ENCODE peak calls at places on chromosomes 12 and 14, in six cellular contexts. One of them, this sample, is unnamed.

GRCh38 chr14:50964683-50965390 is 20.6 kb upstream of the PYGL start:
- DNase-seq in bronchial epithelial cell: peak; percentile 93
- DNase-seq in lung: no peak
- DNase-seq in CD8-positive, alpha-beta T cell: no peak
- DNase-seq in pancreas: peak; percentile 77
- DNase-seq in K562: no peak
- DNase-seq in this sample: no peak

GRCh38 chr14:77043177-77043983 is 14.9 kb upstream of the IRF2BPL start:
- DNase-seq in bronchial epithelial cell: peak; percentile 64
- DNase-seq in pancreas: peak; percentile 49
- DNase-seq in K562: no peak
- DNase-seq in lung: no peak
- DNase-seq in CD8-positive, alpha-beta T cell: peak; percentile 56
- DNase-seq in this sample: no peak

GRCh38 chr12:51890511-51891171 is 2.7 kb downstream of the ANKRD33 start:
- DNase-seq in pancreas: no peak
- DNase-seq in bronchial epithelial cell: no peak
- DNase-seq in lung: no peak
- DNase-seq in K562: no peak
- DNase-seq in CD8-positive, alpha-beta T cell: no peak
- DNase-seq in this sample: no peak

GRCh38 chr14:52325632-52326031 is 11.5 kb downstream of the PTGER2 start:
- DNase-seq in lung: no peak
- DNase-seq in bronchial epithelial cell: no peak
- DNase-seq in K562: no peak
- DNase-seq in pancreas: no peak
- DNase-seq in CD8-positive, alpha-beta T cell: no peak
- DNase-seq in this sample: no peak

GRCh38 chr12:89384750-89385273 is 32.5 kb upstream of the DUSP6 start:
- DNase-seq in CD8-positive, alpha-beta T cell: no peak
- DNase-seq in K562: no peak
- DNase-seq in pancreas: no peak
- DNase-seq in bronchial epithelial cell: no peak
- DNase-seq in lung: no peak
- DNase-seq in this sample: no peak

GRCh38 chr14:91573894-91574837 is 64.1 kb upstream of the PPP4R3A start:
- DNase-seq in CD8-positive, alpha-beta T cell: peak; percentile 64
- DNase-seq in K562: peak; percentile 9
- DNase-seq in pancreas: peak; percentile 16
- DNase-seq in bronchial epithelial cell: peak; percentile 48
- DNase-seq in lung: peak; percentile 46
- DNase-seq in this sample: peak; percentile 83

GRCh38 chr12:26668847-26669246 is 164.1 kb downstream of the ITPR2 start:
- DNase-seq in bronchial epithelial cell: no peak
- DNase-seq in lung: no peak
- DNase-seq in K562: no peak
- DNase-seq in pancreas: no peak
- DNase-seq in CD8-positive, alpha-beta T cell: no peak
- DNase-seq in this sample: no peak

GRCh38 chr12:128353271-128353670 is 86.3 kb downstream of the TMEM132C start:
- DNase-seq in K562: no peak
- DNase-seq in bronchial epithelial cell: no peak
- DNase-seq in pancreas: no peak
- DNase-seq in lung: no peak
- DNase-seq in CD8-positive, alpha-beta T cell: no peak
- DNase-seq in this sample: no peak

GRCh38 chr14:96538663-96539317 is 36.6 kb downstream of the PAPOLA start:
- DNase-seq in lung: no peak
- DNase-seq in CD8-positive, alpha-beta T cell: no peak
- DNase-seq in bronchial epithelial cell: peak; percentile 20
- DNase-seq in pancreas: no peak
- DNase-seq in K562: no peak
- DNase-seq in this sample: no peak

GRCh38 chr12:6386522-6386921 is 2.6 kb downstream of the LTBR start:
- DNase-seq in CD8-positive, alpha-beta T cell: no peak
- DNase-seq in lung: no peak
- DNase-seq in K562: no peak
- DNase-seq in pancreas: no peak
- DNase-seq in bronchial epithelial cell: no peak
- DNase-seq in this sample: no peak

GRCh38 chr12:92278378-92278828 is 132.8 kb upstream of the BTG1 start:
- DNase-seq in CD8-positive, alpha-beta T cell: no peak
- DNase-seq in K562: no peak
- DNase-seq in lung: no peak
- DNase-seq in pancreas: no peak
- DNase-seq in bronchial epithelial cell: no peak
- DNase-seq in this sample: no peak

GRCh38 chr12:11182529-11182928 is 4.2 kb downstream of the TAS2R42 start:
- DNase-seq in lung: no peak
- DNase-seq in CD8-positive, alpha-beta T cell: no peak
- DNase-seq in K562: no peak
- DNase-seq in pancreas: no peak
- DNase-seq in bronchial epithelial cell: peak; percentile 43
- DNase-seq in this sample: no peak

GRCh38 chr14:91927216-91927615 is 20.3 kb downstream of the FBLN5 start:
- DNase-seq in lung: no peak
- DNase-seq in bronchial epithelial cell: no peak
- DNase-seq in K562: no peak
- DNase-seq in pancreas: no peak
- DNase-seq in CD8-positive, alpha-beta T cell: no peak
- DNase-seq in this sample: no peak

GRCh38 chr12:64461634-64462414 is 9.9 kb downstream of the TBK1 start:
- DNase-seq in bronchial epithelial cell: peak; percentile 74
- DNase-seq in CD8-positive, alpha-beta T cell: no peak
- DNase-seq in lung: no peak
- DNase-seq in K562: no peak
- DNase-seq in pancreas: no peak
- DNase-seq in this sample: peak; percentile 14

DNA sequence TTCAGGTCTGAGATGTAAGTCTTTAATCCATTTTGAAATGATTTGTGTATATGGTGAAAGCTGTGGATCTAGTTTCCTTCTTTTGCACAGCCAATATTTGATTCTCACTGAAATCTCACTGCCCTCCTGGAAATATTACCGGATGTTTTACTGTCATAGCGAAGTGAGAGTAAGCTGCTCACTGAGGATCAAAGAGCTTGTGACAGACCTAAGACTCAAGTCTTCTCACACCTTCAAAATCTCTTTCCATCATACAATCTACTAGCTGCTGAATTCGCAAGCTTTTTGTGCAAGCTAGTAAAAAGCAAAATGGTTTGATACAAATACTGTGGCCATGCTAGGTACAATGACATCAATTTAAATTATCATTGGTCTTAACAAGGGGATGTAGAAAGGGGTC is 3.9 kb downstream of the LRRK2 start:
- DNase-seq in bronchial epithelial cell: no peak
- DNase-seq in CD8-positive, alpha-beta T cell: no peak
- DNase-seq in lung: no peak
- DNase-seq in pancreas: no peak
- DNase-seq in K562: no peak
- DNase-seq in this sample: no peak
- H3K4me3 ChIP-seq in bronchial epithelial cell: no peak overlapping the region
- H3K4me3 ChIP-seq in CD8-positive, alpha-beta T cell: no peak overlapping the region
- H3K4me3 ChIP-seq in lung: no peak overlapping the region
- H3K4me3 ChIP-seq in pancreas: no peak overlapping the region
- H3K4me3 ChIP-seq in K562: no peak overlapping the region
- H3K4me3 ChIP-seq in this sample: no peak overlapping the region

DNA sequence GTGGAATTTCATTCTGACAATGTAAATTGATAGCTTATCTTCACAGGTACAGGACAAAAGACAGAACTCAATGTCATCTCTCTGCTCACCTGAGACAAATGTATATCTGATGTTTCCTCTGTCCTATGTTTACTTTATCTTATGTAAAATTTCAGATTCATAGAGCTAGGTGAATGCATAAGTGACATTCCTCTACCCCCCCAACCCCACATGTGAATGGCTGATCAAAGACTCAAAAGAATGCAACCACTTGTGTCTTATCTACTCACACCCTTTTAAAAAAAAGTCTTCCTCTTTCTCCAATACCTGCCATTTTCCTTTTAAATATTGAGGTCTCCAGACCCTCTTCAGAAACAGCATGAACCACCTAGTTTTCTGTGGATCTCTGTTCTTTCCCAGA is 736.6 kb upstream of the SEL1L start:
- DNase-seq in pancreas: no peak
- DNase-seq in lung: no peak
- DNase-seq in CD8-positive, alpha-beta T cell: no peak
- DNase-seq in bronchial epithelial cell: no peak
- DNase-seq in K562: no peak
- DNase-seq in this sample: no peak
- H3K4me3 ChIP-seq in pancreas: no peak overlapping the region
- H3K4me3 ChIP-seq in lung: no peak overlapping the region
- H3K4me3 ChIP-seq in CD8-positive, alpha-beta T cell: no peak overlapping the region
- H3K4me3 ChIP-seq in bronchial epithelial cell: no peak overlapping the region
- H3K4me3 ChIP-seq in K562: no peak overlapping the region
- H3K4me3 ChIP-seq in this sample: no peak overlapping the region

GRCh38 chr12:32536000-32536345 is 136.6 kb downstream of the FGD4 start:
- DNase-seq in pancreas: no peak
- DNase-seq in bronchial epithelial cell: peak; percentile 35
- DNase-seq in lung: no peak
- DNase-seq in CD8-positive, alpha-beta T cell: no peak
- DNase-seq in K562: no peak
- DNase-seq in this sample: no peak

GRCh38 chr12:32534698-32535097 is 135.3 kb downstream of the FGD4 start:
- DNase-seq in lung: no peak
- DNase-seq in K562: no peak
- DNase-seq in pancreas: no peak
- DNase-seq in bronchial epithelial cell: no peak
- DNase-seq in CD8-positive, alpha-beta T cell: no peak
- DNase-seq in this sample: no peak

GRCh38 chr12:32532951-32533350 is 133.6 kb downstream of the FGD4 start:
- DNase-seq in CD8-positive, alpha-beta T cell: no peak
- DNase-seq in lung: no peak
- DNase-seq in K562: no peak
- DNase-seq in pancreas: no peak
- DNase-seq in bronchial epithelial cell: no peak
- DNase-seq in this sample: no peak

GRCh38 chr12:32533971-32534590 is 134.7 kb downstream of the FGD4 start:
- DNase-seq in lung: peak; percentile 53
- DNase-seq in pancreas: peak; percentile 68
- DNase-seq in K562: no peak
- DNase-seq in CD8-positive, alpha-beta T cell: no peak
- DNase-seq in bronchial epithelial cell: peak; percentile 79
- DNase-seq in this sample: peak; percentile 55

DNA sequence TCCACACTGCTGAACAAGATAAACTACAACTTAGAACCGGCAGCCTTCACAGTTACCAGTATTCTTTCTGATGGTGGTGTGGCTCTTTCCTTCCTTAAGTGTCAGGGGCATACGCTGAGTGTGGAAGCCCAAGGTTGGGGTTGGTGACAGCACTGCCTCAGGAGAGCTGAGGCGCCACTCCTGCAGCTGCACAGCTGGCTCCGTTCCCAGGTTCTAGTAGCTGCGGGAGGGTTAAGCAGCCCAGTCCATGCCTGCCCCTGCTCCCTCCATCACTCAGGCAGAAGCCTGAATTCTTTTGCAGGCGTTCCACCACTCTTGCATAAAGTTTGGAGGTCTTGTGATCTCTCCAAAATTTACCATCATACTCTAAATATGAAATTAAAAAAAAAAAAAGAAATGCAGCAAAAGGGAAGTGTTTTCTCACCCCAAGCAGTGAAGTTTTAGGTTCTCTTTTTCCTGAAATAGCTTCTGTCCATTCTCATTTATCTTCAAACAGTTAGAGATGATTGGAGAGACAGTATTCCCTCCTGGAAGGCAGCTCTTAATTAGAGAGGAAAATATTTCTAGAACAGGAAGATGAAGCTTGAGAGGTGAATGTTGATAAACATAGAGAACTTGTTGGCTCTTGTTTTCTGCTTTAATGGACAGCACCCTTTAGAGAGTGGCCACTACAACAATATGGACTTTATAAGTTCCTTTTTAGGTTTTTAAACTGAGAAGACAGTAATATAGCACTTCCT is 136.1 kb downstream of the FGD4 start:
- DNase-seq in CD8-positive, alpha-beta T cell: no peak
- DNase-seq in bronchial epithelial cell: peak; percentile 60
- DNase-seq in pancreas: peak; percentile 91
- DNase-seq in K562: no peak
- DNase-seq in lung: peak; percentile 81
- DNase-seq in this sample: peak; percentile 30
- H3K4me3 ChIP-seq in CD8-positive, alpha-beta T cell: no peak overlapping the region
- H3K4me3 ChIP-seq in bronchial epithelial cell: no peak overlapping the region
- H3K4me3 ChIP-seq in pancreas: peak overlapping the region; percentile 27
- H3K4me3 ChIP-seq in K562: no peak overlapping the region
- H3K4me3 ChIP-seq in lung: peak overlapping the region; percentile 17
- H3K4me3 ChIP-seq in this sample: no peak overlapping the region

DNA sequence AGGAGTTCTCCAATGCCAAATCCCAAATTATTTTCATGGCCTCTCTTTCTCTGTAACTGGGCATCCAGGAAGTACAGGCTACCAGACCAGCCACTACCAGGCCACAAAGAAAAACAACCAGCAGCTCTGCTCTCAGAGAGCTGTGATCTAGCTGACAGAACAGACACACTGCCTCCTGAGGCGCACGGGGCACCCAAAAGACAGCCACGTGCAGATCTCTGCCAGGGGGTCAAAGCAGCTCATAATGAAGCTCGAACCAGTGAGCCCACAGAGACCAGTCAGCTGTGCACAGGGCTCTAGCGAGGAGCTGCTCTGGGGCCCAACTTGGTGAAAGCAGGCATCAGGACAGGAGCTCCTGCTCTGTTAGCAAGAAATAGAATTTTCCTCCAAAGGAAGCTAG is 30.4 kb downstream of the ACTN1 start:
- DNase-seq in bronchial epithelial cell: no peak
- DNase-seq in CD8-positive, alpha-beta T cell: peak; percentile 66
- DNase-seq in lung: no peak
- DNase-seq in pancreas: no peak
- DNase-seq in K562: no peak
- DNase-seq in this sample: no peak
- H3K4me3 ChIP-seq in bronchial epithelial cell: no peak overlapping the region
- H3K4me3 ChIP-seq in CD8-positive, alpha-beta T cell: no peak overlapping the region
- H3K4me3 ChIP-seq in lung: no peak overlapping the region
- H3K4me3 ChIP-seq in pancreas: no peak overlapping the region
- H3K4me3 ChIP-seq in K562: no peak overlapping the region
- H3K4me3 ChIP-seq in this sample: no peak overlapping the region

GRCh38 chr12:118359541-118359915 is 13.2 kb downstream of the TAOK3 start:
- DNase-seq in pancreas: no peak
- DNase-seq in K562: no peak
- DNase-seq in lung: no peak
- DNase-seq in bronchial epithelial cell: no peak
- DNase-seq in CD8-positive, alpha-beta T cell: no peak
- DNase-seq in this sample: no peak
- H3K4me3 ChIP-seq in pancreas: no peak overlapping the region
- H3K4me3 ChIP-seq in K562: peak overlapping the region; percentile 41
- H3K4me3 ChIP-seq in lung: no peak overlapping the region
- H3K4me3 ChIP-seq in bronchial epithelial cell: no peak overlapping the region
- H3K4me3 ChIP-seq in CD8-positive, alpha-beta T cell: peak overlapping the region; percentile 65
- H3K4me3 ChIP-seq in this sample: no peak overlapping the region

GRCh38 chr12:97093187-97093683 is 186.2 kb downstream of the NEDD1 start:
- DNase-seq in pancreas: no peak
- DNase-seq in K562: no peak
- DNase-seq in lung: no peak
- DNase-seq in bronchial epithelial cell: no peak
- DNase-seq in CD8-positive, alpha-beta T cell: no peak
- DNase-seq in this sample: no peak
- H3K4me3 ChIP-seq in pancreas: no peak overlapping the region
- H3K4me3 ChIP-seq in K562: no peak overlapping the region
- H3K4me3 ChIP-seq in lung: no peak overlapping the region
- H3K4me3 ChIP-seq in bronchial epithelial cell: no peak overlapping the region
- H3K4me3 ChIP-seq in CD8-positive, alpha-beta T cell: no peak overlapping the region
- H3K4me3 ChIP-seq in this sample: no peak overlapping the region

This sample was measured in HAP-1.